ENCODE peak calls at places on chromosomes 13 and 19, in six cellular contexts. One of them, this sample, is unnamed.
A peak's percentile ranks its signal among the peaks of the same experiment; 100 is the strongest.

GRCh38 chr19:40530091-40530901 is 46.4 kb upstream of the SHKBP1 start:
- DNase-seq in breast epithelium: no peak
- DNase-seq in WERI-Rb-1: peak; percentile 56
- DNase-seq in neural progenitor cell: peak; percentile 89
- DNase-seq in testis: peak; percentile 57
- DNase-seq in kidney epithelial cell: no peak
- DNase-seq in this sample: no peak

GRCh38 chr19:54573330-54573872 is at the start of gene LILRA2:
- DNase-seq in breast epithelium: no peak
- DNase-seq in WERI-Rb-1: no peak
- DNase-seq in neural progenitor cell: no peak
- DNase-seq in testis: no peak
- DNase-seq in kidney epithelial cell: no peak
- DNase-seq in this sample: no peak

GRCh38 chr13:20851844-20852402 is 50.6 kb downstream of the XPO4 start:
- DNase-seq in breast epithelium: no peak
- DNase-seq in WERI-Rb-1: no peak
- DNase-seq in neural progenitor cell: no peak
- DNase-seq in testis: no peak
- DNase-seq in kidney epithelial cell: no peak
- DNase-seq in this sample: no peak

GRCh38 chr19:38265213-38265861 is 964 bp downstream of the SPINT2 start:
- DNase-seq in breast epithelium: no peak
- DNase-seq in WERI-Rb-1: no peak
- DNase-seq in neural progenitor cell: no peak
- DNase-seq in testis: peak; percentile 54
- DNase-seq in kidney epithelial cell: no peak
- DNase-seq in this sample: no peak

GRCh38 chr19:31338069-31338767 is 11.0 kb downstream of the TSHZ3 start:
- DNase-seq in breast epithelium: no peak
- DNase-seq in WERI-Rb-1: peak; percentile 78
- DNase-seq in neural progenitor cell: peak; percentile 88
- DNase-seq in testis: peak; percentile 78
- DNase-seq in kidney epithelial cell: no peak
- DNase-seq in this sample: no peak

GRCh38 chr13:38303816-38304215 is 45.8 kb upstream of the UFM1 start:
- DNase-seq in breast epithelium: no peak
- DNase-seq in WERI-Rb-1: no peak
- DNase-seq in neural progenitor cell: no peak
- DNase-seq in testis: no peak
- DNase-seq in kidney epithelial cell: no peak
- DNase-seq in this sample: no peak

GRCh38 chr19:6735181-6735891 is 2.0 kb downstream of the GPR108 start:
- DNase-seq in breast epithelium: no peak
- DNase-seq in WERI-Rb-1: no peak
- DNase-seq in neural progenitor cell: no peak
- DNase-seq in testis: no peak
- DNase-seq in kidney epithelial cell: no peak
- DNase-seq in this sample: no peak

GRCh38 chr19:10237702-10238101 is 6.6 kb upstream of the S1PR2 start:
- DNase-seq in breast epithelium: no peak
- DNase-seq in WERI-Rb-1: no peak
- DNase-seq in neural progenitor cell: no peak
- DNase-seq in testis: no peak
- DNase-seq in kidney epithelial cell: no peak
- DNase-seq in this sample: no peak

GRCh38 chr13:111907341-111907880 is 159.5 kb upstream of the SOX1 start:
- DNase-seq in breast epithelium: no peak
- DNase-seq in WERI-Rb-1: peak; percentile 5
- DNase-seq in neural progenitor cell: no peak
- DNase-seq in testis: no peak
- DNase-seq in kidney epithelial cell: no peak
- DNase-seq in this sample: no peak

GRCh38 chr13:40101708-40102359 is 446.4 kb downstream of the COG6 start:
- DNase-seq in breast epithelium: no peak
- DNase-seq in WERI-Rb-1: no peak
- DNase-seq in neural progenitor cell: no peak
- DNase-seq in testis: no peak
- DNase-seq in kidney epithelial cell: no peak
- DNase-seq in this sample: no peak

GRCh38 chr13:107339209-107339608 is 771.3 kb upstream of the ARGLU1 start:
- DNase-seq in breast epithelium: no peak
- DNase-seq in WERI-Rb-1: no peak
- DNase-seq in neural progenitor cell: no peak
- DNase-seq in testis: no peak
- DNase-seq in kidney epithelial cell: no peak
- DNase-seq in this sample: no peak

GRCh38 chr19:55377356-55378131 is 918 bp downstream of the TMEM190 start:
- DNase-seq in breast epithelium: no peak
- DNase-seq in WERI-Rb-1: no peak
- DNase-seq in neural progenitor cell: peak; percentile 66
- DNase-seq in testis: no peak
- DNase-seq in kidney epithelial cell: no peak
- DNase-seq in this sample: no peak

GRCh38 chr13:101144808-101145419 is 271.4 kb downstream of the NALCN start:
- DNase-seq in breast epithelium: no peak
- DNase-seq in WERI-Rb-1: no peak
- DNase-seq in neural progenitor cell: peak; percentile 72
- DNase-seq in testis: no peak
- DNase-seq in kidney epithelial cell: no peak
- DNase-seq in this sample: peak; percentile 29

GRCh38 chr19:21604351-21604926 is 99.0 kb downstream of the ZNF429 start:
- DNase-seq in breast epithelium: no peak
- DNase-seq in WERI-Rb-1: no peak
- DNase-seq in neural progenitor cell: peak; percentile 7
- DNase-seq in testis: no peak
- DNase-seq in kidney epithelial cell: no peak
- DNase-seq in this sample: no peak

GRCh38 chr13:23455401-23456185 is 22.1 kb upstream of the SACS start:
- DNase-seq in breast epithelium: no peak
- DNase-seq in WERI-Rb-1: no peak
- DNase-seq in neural progenitor cell: no peak
- DNase-seq in testis: no peak
- DNase-seq in kidney epithelial cell: no peak
- DNase-seq in this sample: no peak

GRCh38 chr19:10815969-10816635 is 19.9 kb downstream of the TMED1 start:
- DNase-seq in breast epithelium: no peak
- DNase-seq in WERI-Rb-1: no peak
- DNase-seq in neural progenitor cell: no peak
- DNase-seq in testis: peak; percentile 12
- DNase-seq in kidney epithelial cell: no peak
- DNase-seq in this sample: no peak

GRCh38 chr13:51317262-51317661 is 22.2 kb upstream of the SERPINE3 start:
- DNase-seq in breast epithelium: no peak
- DNase-seq in WERI-Rb-1: no peak
- DNase-seq in neural progenitor cell: no peak
- DNase-seq in testis: no peak
- DNase-seq in kidney epithelial cell: peak; percentile 45
- DNase-seq in this sample: no peak

GRCh38 chr19:14091086-14091884 is 734 bp upstream of the SAMD1 start:
- DNase-seq in breast epithelium: no peak
- DNase-seq in WERI-Rb-1: peak; percentile 55
- DNase-seq in neural progenitor cell: no peak
- DNase-seq in testis: no peak
- DNase-seq in kidney epithelial cell: no peak
- DNase-seq in this sample: no peak

GRCh38 chr13:37340911-37341670 is 235.6 kb upstream of the CSNK1A1L start:
- DNase-seq in breast epithelium: no peak
- DNase-seq in WERI-Rb-1: no peak
- DNase-seq in neural progenitor cell: no peak
- DNase-seq in testis: no peak
- DNase-seq in kidney epithelial cell: no peak
- DNase-seq in this sample: no peak

DNA sequence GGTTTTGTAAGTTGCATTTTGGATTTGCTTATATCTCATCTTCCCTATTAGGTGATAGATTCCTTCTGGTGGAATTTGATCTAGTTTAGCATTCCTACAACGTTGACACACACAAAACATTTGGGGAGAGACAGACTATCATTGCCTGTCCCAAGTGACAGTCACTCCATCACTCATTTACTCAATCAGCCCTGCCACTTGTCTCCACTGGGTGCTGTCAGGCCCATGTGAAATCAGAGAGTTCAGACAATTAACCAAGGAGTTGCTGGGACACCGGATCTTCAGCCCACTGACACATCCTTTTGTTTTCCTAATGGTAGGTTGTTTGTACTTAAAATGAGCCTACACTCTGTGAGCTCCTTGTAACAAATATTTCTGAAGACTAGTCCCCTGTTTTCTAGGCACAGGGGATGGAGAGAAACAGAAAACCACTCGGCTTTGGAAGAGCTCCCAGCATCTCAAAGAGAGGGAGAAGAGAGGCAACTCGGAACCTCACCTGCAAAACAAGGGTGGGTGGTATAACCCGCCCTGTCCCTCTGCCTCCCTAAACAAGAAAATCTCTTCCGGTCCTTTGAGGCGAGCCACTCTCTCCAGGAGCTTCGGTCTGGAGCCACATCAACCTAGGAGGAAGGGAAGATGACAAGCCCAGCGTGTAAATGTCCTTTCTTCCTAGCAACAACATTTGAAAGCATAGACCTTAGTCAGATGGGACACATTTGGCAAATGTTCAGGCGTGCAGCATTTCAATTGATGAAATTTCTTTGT is 440.9 kb upstream of the KLF12 start:
- DNase-seq in breast epithelium: no peak
- DNase-seq in WERI-Rb-1: peak; percentile 17
- DNase-seq in neural progenitor cell: no peak
- DNase-seq in testis: no peak
- DNase-seq in kidney epithelial cell: no peak
- DNase-seq in this sample: no peak
- H3K4me3 ChIP-seq in breast epithelium: peak overlapping the region; percentile 38
- H3K4me3 ChIP-seq in WERI-Rb-1: peak overlapping the region; percentile 74
- H3K4me3 ChIP-seq in neural progenitor cell: peak overlapping the region; percentile 47
- H3K4me3 ChIP-seq in testis: peak overlapping the region; percentile 42
- H3K4me3 ChIP-seq in kidney epithelial cell: peak overlapping the region; percentile 37
- H3K4me3 ChIP-seq in this sample: peak overlapping the region; percentile 61

DNA sequence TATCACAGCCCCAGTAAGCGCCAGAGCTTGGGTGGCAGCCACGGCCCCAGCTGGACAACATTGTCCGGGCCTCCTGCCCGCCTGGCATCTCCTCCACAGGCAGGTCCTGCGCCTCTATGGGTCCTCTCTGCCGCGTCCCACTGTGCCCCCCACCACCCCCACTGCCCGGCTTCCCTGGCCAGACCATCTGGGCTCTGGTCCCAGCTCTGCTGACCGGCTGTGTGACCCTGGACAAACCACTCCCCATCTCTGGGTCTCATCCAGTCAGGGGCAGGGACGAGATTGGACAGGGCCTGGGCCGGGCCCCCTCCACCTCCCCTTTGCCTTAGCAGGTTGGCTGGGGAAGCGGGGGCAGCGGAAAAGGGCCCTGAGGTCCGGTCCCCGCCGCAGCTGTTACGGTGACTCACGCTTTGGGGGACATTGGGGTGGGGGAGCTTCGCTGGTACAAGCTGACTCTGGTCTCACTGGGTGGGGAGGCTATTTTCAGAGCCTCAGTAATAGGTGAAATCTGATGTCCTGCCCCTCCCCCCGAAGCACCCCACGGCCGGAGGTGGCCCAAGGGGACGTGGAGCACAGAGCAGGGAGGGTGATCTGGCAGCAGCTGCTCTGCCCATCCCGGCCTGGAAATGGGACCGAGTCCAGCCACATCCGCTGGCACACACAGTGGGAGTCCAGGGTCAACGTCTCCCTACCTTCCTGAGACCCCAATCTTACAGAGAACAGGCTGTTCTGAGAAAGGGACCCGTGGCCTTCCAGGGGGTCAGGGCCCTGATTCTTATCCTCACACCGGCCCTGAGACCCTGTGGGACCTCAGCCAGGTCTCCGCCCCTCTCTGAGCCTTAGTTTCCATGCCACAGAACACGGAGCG is 9.1 kb downstream of the NFIC start:
- DNase-seq in breast epithelium: peak; percentile 77
- DNase-seq in WERI-Rb-1: no peak
- DNase-seq in neural progenitor cell: no peak
- DNase-seq in testis: peak; percentile 94
- DNase-seq in kidney epithelial cell: no peak
- DNase-seq in this sample: no peak
- H3K27me3 ChIP-seq in breast epithelium: no peaks in the 10 kb centered on the region
- H3K27me3 ChIP-seq in WERI-Rb-1: no peaks in the 10 kb centered on the region
- H3K27me3 ChIP-seq in neural progenitor cell: peaks cover 54% of the 10 kb centered on the region
- H3K27me3 ChIP-seq in testis: no peaks in the 10 kb centered on the region
- H3K27me3 ChIP-seq in kidney epithelial cell: no peaks in the 10 kb centered on the region
- H3K27me3 ChIP-seq in this sample: no peaks in the 10 kb centered on the region

DNA sequence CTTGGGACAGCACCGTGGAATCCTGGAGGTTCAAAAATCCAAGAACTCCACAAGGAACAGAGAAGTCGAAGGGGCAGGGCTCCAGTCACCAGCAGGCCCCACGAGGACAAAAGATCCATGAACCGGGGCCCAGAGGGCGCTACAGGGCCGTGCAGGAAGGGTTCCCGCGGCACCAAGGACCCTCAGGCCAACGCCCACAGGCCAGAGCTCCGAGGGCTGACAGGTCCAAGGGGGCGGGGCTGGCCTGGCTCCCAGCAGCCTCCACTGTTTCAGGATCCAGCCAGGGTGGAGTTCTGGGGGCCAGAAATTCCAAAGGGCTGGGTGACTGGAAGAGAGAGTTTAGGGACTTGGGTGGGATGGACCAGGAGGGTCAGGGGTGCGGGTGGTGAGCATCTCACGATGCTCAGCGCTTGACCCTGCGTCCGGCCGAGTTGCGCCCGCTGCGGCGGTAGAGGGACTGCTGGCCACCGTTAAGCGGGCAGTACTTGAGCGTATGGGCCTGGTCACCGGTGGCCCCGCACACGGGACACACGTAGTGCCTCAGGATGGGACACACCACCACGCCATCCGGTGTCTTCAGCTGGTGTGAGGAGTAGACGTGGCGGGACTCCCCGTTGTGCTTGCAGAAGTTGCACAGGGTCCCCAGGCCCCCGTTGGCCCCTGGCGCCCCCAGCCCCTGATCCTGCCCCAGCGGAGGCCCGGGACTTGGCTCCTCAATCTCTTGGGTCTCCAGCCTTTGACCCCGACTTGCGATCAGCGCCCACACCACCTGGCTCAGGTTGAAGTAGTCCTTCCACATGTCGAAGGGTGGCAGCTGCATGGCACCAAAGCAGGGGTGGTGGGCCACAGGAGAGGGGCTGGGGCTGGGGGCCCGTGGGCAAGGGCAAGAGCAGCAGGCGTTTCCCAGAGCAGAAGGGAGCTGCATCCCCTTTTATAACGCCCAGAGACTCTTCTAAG is at the start of gene NANOS2:
- DNase-seq in breast epithelium: no peak
- DNase-seq in WERI-Rb-1: peak; percentile 85
- DNase-seq in neural progenitor cell: peak; percentile 84
- DNase-seq in testis: no peak
- DNase-seq in kidney epithelial cell: no peak
- DNase-seq in this sample: no peak
- TF ChIP-seq CTCF in breast epithelium: no peak
- TF ChIP-seq CTCF in WERI-Rb-1: peak; percentile 73
- TF ChIP-seq CTCF in neural progenitor cell: peak; percentile 59
- TF ChIP-seq CTCF in testis: no peak
- TF ChIP-seq CTCF in kidney epithelial cell: no peak
- TF ChIP-seq CTCF in this sample: no peak

DNA sequence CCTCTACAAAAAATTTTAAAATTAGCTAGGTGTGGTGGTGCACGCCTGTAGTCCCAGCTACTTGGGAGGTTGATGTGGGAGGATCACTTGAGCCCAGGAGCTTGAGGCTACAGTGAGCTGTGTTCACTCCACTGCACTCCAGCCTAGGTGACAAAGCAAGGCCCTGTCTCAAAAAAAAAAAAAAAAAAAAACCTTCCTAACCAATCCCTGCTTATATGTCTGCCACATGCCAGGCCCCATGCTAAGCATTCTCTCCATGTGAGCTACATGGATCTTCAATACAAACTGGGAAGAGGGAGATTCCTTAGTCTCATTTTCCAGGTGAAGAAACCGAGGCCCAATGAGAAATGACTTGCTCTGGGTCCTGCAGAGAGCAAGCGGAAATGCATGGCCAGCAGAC is 2.3 kb upstream of the OVOL3 start:
- DNase-seq in breast epithelium: no peak
- DNase-seq in WERI-Rb-1: no peak
- DNase-seq in neural progenitor cell: no peak
- DNase-seq in testis: no peak
- DNase-seq in kidney epithelial cell: no peak
- DNase-seq in this sample: no peak
- H3K4me3 ChIP-seq in breast epithelium: no peak overlapping the region
- H3K4me3 ChIP-seq in WERI-Rb-1: no peak overlapping the region
- H3K4me3 ChIP-seq in neural progenitor cell: no peak overlapping the region
- H3K4me3 ChIP-seq in testis: no peak overlapping the region
- H3K4me3 ChIP-seq in kidney epithelial cell: no peak overlapping the region
- H3K4me3 ChIP-seq in this sample: no peak overlapping the region

This sample was measured in AG04450.